ENCODE peak calls at places on chromosome 6, in seven cellular contexts. One of them, this sample, is unnamed.
A peak's percentile ranks its signal among the peaks of the same experiment; 100 is the strongest.

GRCh38 chr6:158774734-158775449 is 44.3 kb downstream of the EZR start:
- DNase-seq in AG08395: no peak
- DNase-seq in HCEC 1CT: no peak
- DNase-seq in CD8-positive, alpha-beta memory T cell: no peak
- DNase-seq in left ventricle myocardium inferior: no peak
- DNase-seq in LoVo: no peak
- DNase-seq in activated naive CD4-positive, alpha-beta T cell treated with anti-CD3 and anti-CD28 coated beads, Interleukin-2, amount 10 ng/mL, durations not matched to agents 7 days and 5 days: no peak
- DNase-seq in this sample: no peak

GRCh38 chr6:77626431-77626830 is 26.4 kb upstream of the MEI4 start:
- DNase-seq in AG08395: no peak
- DNase-seq in HCEC 1CT: no peak
- DNase-seq in CD8-positive, alpha-beta memory T cell: no peak
- DNase-seq in left ventricle myocardium inferior: no peak
- DNase-seq in LoVo: no peak
- DNase-seq in activated naive CD4-positive, alpha-beta T cell treated with anti-CD3 and anti-CD28 coated beads, Interleukin-2, amount 10 ng/mL, durations not matched to agents 7 days and 5 days: no peak
- DNase-seq in this sample: no peak

GRCh38 chr6:38489951-38490350 is 149.8 kb downstream of the BTBD9 start:
- DNase-seq in AG08395: peak; percentile 77
- DNase-seq in HCEC 1CT: peak; percentile 85
- DNase-seq in CD8-positive, alpha-beta memory T cell: no peak
- DNase-seq in left ventricle myocardium inferior: no peak
- DNase-seq in LoVo: no peak
- DNase-seq in activated naive CD4-positive, alpha-beta T cell treated with anti-CD3 and anti-CD28 coated beads, Interleukin-2, amount 10 ng/mL, durations not matched to agents 7 days and 5 days: no peak
- DNase-seq in this sample: no peak

GRCh38 chr6:21616005-21616404 is 22.5 kb downstream of the SOX4 start:
- DNase-seq in AG08395: no peak
- DNase-seq in HCEC 1CT: no peak
- DNase-seq in CD8-positive, alpha-beta memory T cell: no peak
- DNase-seq in left ventricle myocardium inferior: no peak
- DNase-seq in LoVo: no peak
- DNase-seq in activated naive CD4-positive, alpha-beta T cell treated with anti-CD3 and anti-CD28 coated beads, Interleukin-2, amount 10 ng/mL, durations not matched to agents 7 days and 5 days: no peak
- DNase-seq in this sample: no peak

GRCh38 chr6:44386929-44387345 is 569 bp upstream of the CDC5L start:
- DNase-seq in AG08395: no peak
- DNase-seq in HCEC 1CT: peak; percentile 60
- DNase-seq in CD8-positive, alpha-beta memory T cell: no peak
- DNase-seq in left ventricle myocardium inferior: no peak
- DNase-seq in LoVo: no peak
- DNase-seq in activated naive CD4-positive, alpha-beta T cell treated with anti-CD3 and anti-CD28 coated beads, Interleukin-2, amount 10 ng/mL, durations not matched to agents 7 days and 5 days: no peak
- DNase-seq in this sample: no peak

GRCh38 chr6:138486249-138487121 is 12.8 kb downstream of the NHSL1 start:
- DNase-seq in AG08395: no peak
- DNase-seq in HCEC 1CT: no peak
- DNase-seq in CD8-positive, alpha-beta memory T cell: no peak
- DNase-seq in left ventricle myocardium inferior: no peak
- DNase-seq in LoVo: peak; percentile 18
- DNase-seq in activated naive CD4-positive, alpha-beta T cell treated with anti-CD3 and anti-CD28 coated beads, Interleukin-2, amount 10 ng/mL, durations not matched to agents 7 days and 5 days: no peak
- DNase-seq in this sample: no peak

GRCh38 chr6:37894585-37894984 is 75.1 kb downstream of the ZFAND3 start:
- DNase-seq in AG08395: no peak
- DNase-seq in HCEC 1CT: no peak
- DNase-seq in CD8-positive, alpha-beta memory T cell: no peak
- DNase-seq in left ventricle myocardium inferior: no peak
- DNase-seq in LoVo: no peak
- DNase-seq in activated naive CD4-positive, alpha-beta T cell treated with anti-CD3 and anti-CD28 coated beads, Interleukin-2, amount 10 ng/mL, durations not matched to agents 7 days and 5 days: no peak
- DNase-seq in this sample: no peak

GRCh38 chr6:169189686-169190085 is 64.0 kb downstream of the THBS2 start:
- DNase-seq in AG08395: no peak
- DNase-seq in HCEC 1CT: no peak
- DNase-seq in CD8-positive, alpha-beta memory T cell: no peak
- DNase-seq in left ventricle myocardium inferior: no peak
- DNase-seq in LoVo: no peak
- DNase-seq in activated naive CD4-positive, alpha-beta T cell treated with anti-CD3 and anti-CD28 coated beads, Interleukin-2, amount 10 ng/mL, durations not matched to agents 7 days and 5 days: no peak
- DNase-seq in this sample: no peak

GRCh38 chr6:127022297-127022696 is 96.2 kb upstream of the RSPO3 start:
- DNase-seq in AG08395: peak; percentile 58
- DNase-seq in HCEC 1CT: no peak
- DNase-seq in CD8-positive, alpha-beta memory T cell: no peak
- DNase-seq in left ventricle myocardium inferior: no peak
- DNase-seq in LoVo: no peak
- DNase-seq in activated naive CD4-positive, alpha-beta T cell treated with anti-CD3 and anti-CD28 coated beads, Interleukin-2, amount 10 ng/mL, durations not matched to agents 7 days and 5 days: no peak
- DNase-seq in this sample: no peak

GRCh38 chr6:27986928-27987725 is 30.1 kb downstream of the OR2B6 start:
- DNase-seq in AG08395: no peak
- DNase-seq in HCEC 1CT: peak; percentile 60
- DNase-seq in CD8-positive, alpha-beta memory T cell: no peak
- DNase-seq in left ventricle myocardium inferior: no peak
- DNase-seq in LoVo: no peak
- DNase-seq in activated naive CD4-positive, alpha-beta T cell treated with anti-CD3 and anti-CD28 coated beads, Interleukin-2, amount 10 ng/mL, durations not matched to agents 7 days and 5 days: no peak
- DNase-seq in this sample: no peak

GRCh38 chr6:121520337-121521163 is 85.1 kb downstream of the GJA1 start:
- DNase-seq in AG08395: peak; percentile 29
- DNase-seq in HCEC 1CT: peak; percentile 62
- DNase-seq in CD8-positive, alpha-beta memory T cell: no peak
- DNase-seq in left ventricle myocardium inferior: no peak
- DNase-seq in LoVo: no peak
- DNase-seq in activated naive CD4-positive, alpha-beta T cell treated with anti-CD3 and anti-CD28 coated beads, Interleukin-2, amount 10 ng/mL, durations not matched to agents 7 days and 5 days: no peak
- DNase-seq in this sample: no peak

GRCh38 chr6:125748534-125749111 is 809 bp upstream of the HEY2 start:
- DNase-seq in AG08395: no peak
- DNase-seq in HCEC 1CT: no peak
- DNase-seq in CD8-positive, alpha-beta memory T cell: peak; percentile 8
- DNase-seq in left ventricle myocardium inferior: no peak
- DNase-seq in LoVo: no peak
- DNase-seq in activated naive CD4-positive, alpha-beta T cell treated with anti-CD3 and anti-CD28 coated beads, Interleukin-2, amount 10 ng/mL, durations not matched to agents 7 days and 5 days: no peak
- DNase-seq in this sample: no peak

GRCh38 chr6:1762203-1762602 is 152.5 kb downstream of the FOXC1 start:
- DNase-seq in AG08395: no peak
- DNase-seq in HCEC 1CT: no peak
- DNase-seq in CD8-positive, alpha-beta memory T cell: no peak
- DNase-seq in left ventricle myocardium inferior: no peak
- DNase-seq in LoVo: no peak
- DNase-seq in activated naive CD4-positive, alpha-beta T cell treated with anti-CD3 and anti-CD28 coated beads, Interleukin-2, amount 10 ng/mL, durations not matched to agents 7 days and 5 days: no peak
- DNase-seq in this sample: no peak

GRCh38 chr6:41371461-41371991 is 36.1 kb downstream of the NCR2 start:
- DNase-seq in AG08395: peak; percentile 59
- DNase-seq in HCEC 1CT: peak; percentile 9
- DNase-seq in CD8-positive, alpha-beta memory T cell: no peak
- DNase-seq in left ventricle myocardium inferior: peak; percentile 39
- DNase-seq in LoVo: no peak
- DNase-seq in activated naive CD4-positive, alpha-beta T cell treated with anti-CD3 and anti-CD28 coated beads, Interleukin-2, amount 10 ng/mL, durations not matched to agents 7 days and 5 days: no peak
- DNase-seq in this sample: no peak

GRCh38 chr6:52493669-52494068 is 73.5 kb downstream of the EFHC1 start:
- DNase-seq in AG08395: no peak
- DNase-seq in HCEC 1CT: no peak
- DNase-seq in CD8-positive, alpha-beta memory T cell: no peak
- DNase-seq in left ventricle myocardium inferior: no peak
- DNase-seq in LoVo: no peak
- DNase-seq in activated naive CD4-positive, alpha-beta T cell treated with anti-CD3 and anti-CD28 coated beads, Interleukin-2, amount 10 ng/mL, durations not matched to agents 7 days and 5 days: no peak
- DNase-seq in this sample: no peak

GRCh38 chr6:154930490-154930889 is 64.6 kb upstream of the TIAM2 start:
- DNase-seq in AG08395: no peak
- DNase-seq in HCEC 1CT: no peak
- DNase-seq in CD8-positive, alpha-beta memory T cell: no peak
- DNase-seq in left ventricle myocardium inferior: no peak
- DNase-seq in LoVo: no peak
- DNase-seq in activated naive CD4-positive, alpha-beta T cell treated with anti-CD3 and anti-CD28 coated beads, Interleukin-2, amount 10 ng/mL, durations not matched to agents 7 days and 5 days: no peak
- DNase-seq in this sample: no peak

GRCh38 chr6:170201361-170201760 is 89.5 kb downstream of the DLL1 start:
- DNase-seq in AG08395: no peak
- DNase-seq in HCEC 1CT: no peak
- DNase-seq in CD8-positive, alpha-beta memory T cell: no peak
- DNase-seq in left ventricle myocardium inferior: no peak
- DNase-seq in LoVo: no peak
- DNase-seq in activated naive CD4-positive, alpha-beta T cell treated with anti-CD3 and anti-CD28 coated beads, Interleukin-2, amount 10 ng/mL, durations not matched to agents 7 days and 5 days: no peak
- DNase-seq in this sample: no peak

GRCh38 chr6:30555428-30556005 is 772 bp downstream of the GNL1 start:
- DNase-seq in AG08395: peak; percentile 26
- DNase-seq in HCEC 1CT: no peak
- DNase-seq in CD8-positive, alpha-beta memory T cell: no peak
- DNase-seq in left ventricle myocardium inferior: peak; percentile 53
- DNase-seq in LoVo: no peak
- DNase-seq in activated naive CD4-positive, alpha-beta T cell treated with anti-CD3 and anti-CD28 coated beads, Interleukin-2, amount 10 ng/mL, durations not matched to agents 7 days and 5 days: peak; percentile 42
- DNase-seq in this sample: no peak

GRCh38 chr6:4553387-4553786 is 222.8 kb upstream of the CDYL start:
- DNase-seq in AG08395: no peak
- DNase-seq in HCEC 1CT: no peak
- DNase-seq in CD8-positive, alpha-beta memory T cell: no peak
- DNase-seq in left ventricle myocardium inferior: no peak
- DNase-seq in LoVo: no peak
- DNase-seq in activated naive CD4-positive, alpha-beta T cell treated with anti-CD3 and anti-CD28 coated beads, Interleukin-2, amount 10 ng/mL, durations not matched to agents 7 days and 5 days: no peak
- DNase-seq in this sample: no peak

This sample was measured in activated CD4-positive, alpha-beta memory T cell treated with anti-CD3 and anti-CD28 coated beads, Interleukin-2, amount 10 ng/mL, durations not matched to agents 7 days and 5 days.